ENCODE peak calls at places on chromosomes 11 and 22, in ten cellular contexts. B is PC-3; H is heart right ventricle; N is cardiac muscle cell; I is CD8-positive, alpha-beta T cell; W is fibroblast of lung; Q is neural progenitor cell; R is tibial nerve; A is breast epithelium; Z is GM23248. X is an unnamed sample. For H3K4me1, the result is how much of the 10 kb centered on the place peaks cover.

GRCh38 chr11:111788051-111788450 is 21.9 kb upstream of the PPP2R1B start:
- DNase-seq in B (no peak), H (peak), N (no peak), I (no peak), W (no peak), Q (no peak), R (no peak), A (no peak), Z (no peak), X (no peak)

GRCh38 chr11:114296190-114296978 is at the start of gene NNMT:
- DNase-seq in B (peak), H (peak), N (no peak), I (no peak), W (peak), Q (no peak), R (peak), A (no peak), Z (peak), X (peak)

GRCh38 chr11:7004482-7004881 is 15.7 kb downstream of the ZNF214 start:
- DNase-seq in B (peak), H (no peak), N (no peak), I (no peak), W (peak), Q (no peak), R (no peak), A (no peak), Z (peak), X (no peak)

GRCh38 chr22:16959345-16959930 is 48.6 kb downstream of the GAB4 start:
- DNase-seq in B (no peak), H (no peak), N (no peak), I (no peak), W (no peak), Q (no peak), R (no peak), A (no peak), Z (no peak), X (peak)

GRCh38 chr11:115499241-115499799 is 4.9 kb downstream of the CADM1 start:
- DNase-seq in B (no peak), H (no peak), N (no peak), I (no peak), W (no peak), Q (no peak), R (no peak), A (no peak), Z (no peak), X (no peak)

GRCh38 chr11:107538239-107538638 is 27.3 kb downstream of the ALKBH8 start:
- DNase-seq in B (no peak), H (no peak), N (no peak), I (no peak), W (no peak), Q (no peak), R (no peak), A (no peak), Z (no peak), X (no peak)

GRCh38 chr22:42604403-42604802 is 10.3 kb downstream of the POLDIP3 start:
- DNase-seq in B (no peak), H (no peak), N (peak), I (no peak), W (no peak), Q (no peak), R (no peak), A (no peak), Z (peak), X (peak)

GRCh38 chr11:76621466-76621865 is 49.1 kb downstream of the LRRC32 start:
- DNase-seq in B (no peak), H (no peak), N (no peak), I (no peak), W (no peak), Q (no peak), R (no peak), A (no peak), Z (no peak), X (no peak)

GRCh38 chr11:106467486-106467885 is 390.0 kb downstream of the AASDHPPT start:
- DNase-seq in B (no peak), H (no peak), N (no peak), I (no peak), W (no peak), Q (no peak), R (no peak), A (no peak), Z (no peak), X (no peak)

GRCh38 chr11:104649002-104649401 is 249.3 kb downstream of the CASP12 start:
- DNase-seq in B (no peak), H (no peak), N (no peak), I (no peak), W (no peak), Q (no peak), R (no peak), A (no peak), Z (no peak), X (no peak)

GRCh38 chr22:27283714-27284113 is 517.8 kb downstream of the MN1 start:
- DNase-seq in B (no peak), H (no peak), N (no peak), I (no peak), W (no peak), Q (no peak), R (no peak), A (no peak), Z (no peak), X (no peak)

GRCh38 chr11:2843551-2843950 is 42.0 kb downstream of the CDKN1C start:
- DNase-seq in B (no peak), H (no peak), N (no peak), I (no peak), W (no peak), Q (no peak), R (no peak), A (no peak), Z (no peak), X (no peak)

GRCh38 chr11:23789938-23790371 is 706.9 kb upstream of the LUZP2 start:
- DNase-seq in B (peak), H (no peak), N (no peak), I (no peak), W (peak), Q (no peak), R (no peak), A (no peak), Z (peak), X (no peak)

GRCh38 chr22:36148411-36148810 is 12.1 kb downstream of the APOL3 start:
- DNase-seq in B (no peak), H (no peak), N (no peak), I (no peak), W (no peak), Q (no peak), R (no peak), A (no peak), Z (no peak), X (no peak)

DNA sequence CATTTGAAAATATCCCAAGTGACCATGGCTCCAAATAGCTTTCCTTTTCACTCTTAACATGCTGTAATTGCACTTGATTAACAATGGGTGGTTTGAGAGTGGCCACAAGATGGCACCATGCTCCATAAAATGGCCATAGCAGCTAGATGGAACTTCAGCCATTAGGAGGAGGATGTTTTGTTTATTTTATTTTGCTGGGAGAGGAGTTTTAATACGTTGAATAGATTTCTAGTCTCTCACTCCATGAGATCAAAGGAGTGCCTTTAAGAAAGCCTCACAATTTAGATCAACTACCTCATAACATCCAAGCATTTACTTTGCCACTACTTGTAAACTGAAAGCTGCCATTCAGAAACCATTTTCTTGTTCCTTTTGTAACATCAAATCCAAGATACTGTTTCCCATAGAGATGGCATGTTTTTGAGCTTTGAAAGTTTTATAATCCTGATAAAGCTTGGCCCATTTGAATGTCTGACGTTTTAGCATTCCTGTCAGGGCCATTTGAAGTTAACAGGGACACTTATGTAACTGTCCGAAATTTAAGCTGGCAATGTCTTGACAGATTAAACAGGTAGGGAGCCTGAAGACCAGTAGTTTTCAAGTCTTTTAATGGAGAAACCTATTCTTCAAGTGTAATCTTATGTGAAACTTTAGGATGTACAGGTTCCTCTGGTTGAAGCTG is 4.7 kb downstream of the FEN1 start:
- DNase-seq in B (peak), H (peak), N (peak), I (peak), W (peak), Q (peak), R (peak), A (peak), Z (peak), X (peak)
- H3K27ac ChIP-seq in B (no peak), H (peak), N (no peak), I (no peak), W (peak), Q (no peak), R (peak), A (peak), Z (peak), X (no peak)

GRCh38 chr11:65892661-65893317 is 2.3 kb downstream of the CCDC85B start:
- DNase-seq in B (peak), H (no peak), N (no peak), I (no peak), W (no peak), Q (no peak), R (no peak), A (no peak), Z (no peak), X (peak)
- H3K4me3 ChIP-seq in B (peak), H (peak), N (no peak), I (peak), W (peak), Q (no peak), R (no peak), A (peak), Z (peak), X (no peak)

GRCh38 chr11:86954288-86955110 is 696 bp downstream of the FZD4 start:
- DNase-seq in B (no peak), H (peak), N (peak), I (no peak), W (no peak), Q (peak), R (no peak), A (no peak), Z (peak), X (no peak)

GRCh38 chr11:86949995-86950993 is 4.9 kb downstream of the FZD4 start:
- DNase-seq in B (peak), H (no peak), N (no peak), I (no peak), W (peak), Q (no peak), R (no peak), A (no peak), Z (peak), X (no peak)

GRCh38 chr11:86952933-86953637 is 2.1 kb downstream of the FZD4 start:
- DNase-seq in B (no peak), H (no peak), N (no peak), I (no peak), W (peak), Q (no peak), R (no peak), A (no peak), Z (peak), X (no peak)

GRCh38 chr11:86951706-86952105 is 3.5 kb downstream of the FZD4 start:
- DNase-seq in B (no peak), H (no peak), N (no peak), I (no peak), W (no peak), Q (no peak), R (no peak), A (no peak), Z (no peak), X (no peak)

GRCh38 chr11:86952221-86952875 is 2.8 kb downstream of the FZD4 start:
- DNase-seq in B (no peak), H (no peak), N (no peak), I (no peak), W (no peak), Q (no peak), R (no peak), A (no peak), Z (no peak), X (no peak)
- H3K4me1 ChIP-seq in B (under half), H (half or more), N (under half), I (under half), W (under half), Q (under half), R (under half), A (under half), Z (half or more), X (under half)

DNA sequence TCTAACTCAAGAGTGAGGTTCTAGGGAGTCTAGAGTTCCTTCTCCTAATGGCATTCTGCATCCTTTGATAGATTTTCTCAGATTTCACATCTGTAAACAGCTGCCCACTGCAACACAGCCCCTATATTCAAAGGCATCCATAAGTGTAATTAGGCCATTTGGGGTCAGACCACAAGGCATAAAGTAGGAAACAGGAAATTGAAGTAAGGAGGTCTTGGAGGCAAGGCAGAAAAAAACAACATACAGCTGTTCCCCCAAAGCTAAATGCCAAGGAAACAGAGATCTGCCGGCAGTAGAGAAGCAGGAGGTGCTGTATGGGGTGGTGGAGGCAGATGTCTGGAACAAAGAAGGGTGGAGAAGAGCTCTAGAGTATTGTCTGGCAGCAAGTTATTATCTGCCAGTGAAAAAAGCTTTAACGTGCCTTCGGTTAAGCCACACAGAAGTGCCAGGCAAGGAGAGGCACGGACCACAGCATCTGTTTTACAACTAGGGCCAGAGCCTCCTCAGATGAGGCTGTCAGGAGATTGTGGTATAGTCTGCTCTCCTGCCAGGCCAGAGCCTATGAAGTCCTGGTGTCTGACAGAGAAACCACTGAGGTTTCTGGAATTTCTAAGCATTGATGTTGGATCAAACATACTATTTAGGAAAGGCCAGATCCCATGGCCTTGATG is 100.2 kb upstream of the CHRM4 start:
- DNase-seq in B (no peak), H (no peak), N (no peak), I (no peak), W (peak), Q (no peak), R (no peak), A (no peak), Z (peak), X (no peak)
- H3K27ac ChIP-seq in B (no peak), H (peak), N (no peak), I (no peak), W (no peak), Q (no peak), R (peak), A (peak), Z (no peak), X (no peak)

GRCh38 chr11:20530942-20531703 is 68.3 kb upstream of the SLC6A5 start:
- DNase-seq in B (no peak), H (no peak), N (no peak), I (no peak), W (no peak), Q (no peak), R (no peak), A (no peak), Z (no peak), X (peak)
- H3K4me3 ChIP-seq in B (no peak), H (no peak), N (no peak), I (no peak), W (no peak), Q (no peak), R (no peak), A (no peak), Z (no peak), X (no peak)

DNA sequence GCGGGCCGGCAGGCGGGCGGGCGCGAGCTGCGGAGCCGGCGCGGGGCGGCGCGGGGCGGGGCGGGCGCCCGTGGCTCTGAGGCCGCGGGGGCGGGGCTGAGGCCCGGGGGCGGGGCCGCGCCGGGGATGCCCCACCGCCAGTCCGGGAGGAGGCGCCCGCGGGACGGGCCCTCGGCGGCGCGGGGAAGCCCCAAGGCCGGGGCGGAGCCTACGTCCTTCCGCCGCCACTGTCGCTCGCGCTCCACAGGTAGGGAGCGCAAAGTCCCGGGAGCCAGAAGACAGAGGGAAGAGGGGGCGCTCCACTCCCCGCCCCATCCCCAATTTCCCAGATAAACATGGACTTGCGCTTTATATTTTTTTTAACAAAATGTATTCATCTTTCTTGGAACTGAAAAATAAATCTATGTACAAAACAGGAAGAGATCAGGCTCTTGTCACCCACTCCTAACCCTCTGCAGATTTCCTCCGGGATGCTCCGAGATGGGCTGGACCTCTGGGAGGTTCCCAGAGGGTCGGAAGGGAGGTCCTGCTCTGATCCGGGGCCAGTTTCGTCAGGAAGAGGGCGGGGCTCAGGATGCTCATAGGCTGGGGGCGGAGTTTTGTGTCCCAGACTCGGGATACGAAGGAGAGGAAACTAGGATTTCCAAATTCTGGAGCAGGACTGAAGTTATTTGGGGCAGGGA is at the start of gene MAP4K2:
- DNase-seq in B (peak), H (peak), N (peak), I (peak), W (peak), Q (peak), R (peak), A (peak), Z (peak), X (peak)
- H3K4me1 ChIP-seq in B (under half), H (under half), N (under half), I (under half), W (under half), Q (under half), R (under half), A (under half), Z (under half), X (under half)

DNA sequence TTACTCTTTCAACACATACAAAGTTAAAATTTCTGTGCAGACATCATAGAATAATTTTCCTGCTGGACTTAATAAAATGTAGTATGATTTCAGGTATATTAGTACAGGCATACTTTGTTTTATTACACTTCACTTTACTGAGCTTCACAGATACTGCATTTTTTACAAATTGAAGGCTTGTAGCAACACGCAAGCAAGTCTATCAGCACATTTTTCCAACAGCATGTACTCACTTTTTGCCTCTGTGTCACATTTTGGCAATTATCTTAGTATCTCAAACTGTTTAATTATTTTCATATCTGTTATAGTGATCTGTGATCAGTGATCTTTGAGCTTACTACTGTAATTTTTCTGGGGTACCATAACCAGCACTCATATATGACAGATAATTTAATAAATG is 44.5 kb downstream of the BBOX1 start:
- DNase-seq in B (no peak), H (no peak), N (no peak), I (no peak), W (no peak), Q (no peak), R (no peak), A (no peak), Z (no peak), X (no peak)
- H3K27ac ChIP-seq in B (no peak), H (no peak), N (no peak), I (no peak), W (no peak), Q (no peak), R (no peak), A (peak), Z (no peak), X (no peak)

GRCh38 chr22:25656724-25657123 is 85.3 kb upstream of the MYO18B start:
- DNase-seq in B (no peak), H (no peak), N (no peak), I (no peak), W (no peak), Q (no peak), R (no peak), A (no peak), Z (no peak), X (no peak)
- H3K4me3 ChIP-seq in B (no peak), H (no peak), N (no peak), I (no peak), W (no peak), Q (no peak), R (no peak), A (no peak), Z (no peak), X (no peak)

DNA sequence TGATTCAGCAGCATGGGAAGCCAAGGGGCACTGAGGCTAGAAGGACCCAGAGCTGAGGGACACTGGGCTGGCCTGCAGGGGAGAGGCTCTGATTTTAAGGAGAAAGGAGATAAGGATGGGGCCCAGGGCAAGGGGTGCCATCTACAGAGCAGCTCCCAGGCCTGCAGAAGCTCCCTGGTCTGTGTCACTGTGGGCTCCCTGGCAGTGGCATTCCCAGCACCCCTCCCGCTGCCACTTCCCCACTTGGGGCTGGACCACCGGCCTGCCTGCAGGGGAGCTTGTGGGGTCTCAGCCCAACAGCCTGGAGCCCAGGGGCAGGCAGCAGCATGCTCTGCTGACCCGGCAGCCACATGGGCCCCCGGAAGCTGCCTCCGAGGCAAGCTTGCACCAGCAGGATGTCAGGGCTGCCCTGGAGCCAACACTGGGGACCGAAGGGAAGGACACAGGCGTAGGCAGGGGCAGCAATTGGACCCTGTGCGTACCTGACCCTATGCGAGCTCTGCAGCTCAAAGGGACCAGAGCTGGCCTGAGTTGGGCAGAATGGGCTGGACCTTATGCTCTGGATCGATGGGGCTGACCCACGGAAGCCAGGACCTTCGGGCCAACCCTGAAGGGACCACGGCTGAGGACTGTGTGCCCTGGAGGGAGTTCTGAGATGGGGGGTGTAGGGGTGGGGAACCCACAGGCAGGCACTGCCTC is 35.4 kb upstream of the WNT7B start:
- DNase-seq in B (no peak), H (no peak), N (no peak), I (no peak), W (no peak), Q (no peak), R (no peak), A (no peak), Z (no peak), X (no peak)
- H3K4me1 ChIP-seq in B (half or more), H (under half), N (under half), I (under half), W (under half), Q (under half), R (under half), A (under half), Z (under half), X (under half)

X was measured in SJSA1.